ENCODE peak calls at places on chromosome 19, in seven cellular contexts. M is A549, A is K562, O is SK-N-SH, K is H1, J is HCT116, Z is GM12878. C is an unnamed sample.

GRCh38 chr19:49676136-49676689 is 858 bp upstream of the PRMT1 start:
- DNase-seq in M (peak; percentile 99), A (peak; percentile 94), O (peak; percentile 83), K (peak; percentile 82), J (peak; percentile 97), Z (peak; percentile 84), C (peak; percentile 88)

GRCh38 chr19:29454109-29454508 is 71.7 kb upstream of the VSTM2B start:
- DNase-seq in M (no peak), A (no peak), O (no peak), K (no peak), J (no peak), Z (no peak), C (no peak)

GRCh38 chr19:57850553-57851017 is 926 bp downstream of the ZNF587 start:
- DNase-seq in M (peak; percentile 41), A (peak; percentile 56), O (peak; percentile 32), K (no peak), J (no peak), Z (no peak), C (no peak)

GRCh38 chr19:2561895-2562294 is 86.0 kb downstream of the GADD45B start:
- DNase-seq in M (no peak), A (no peak), O (no peak), K (no peak), J (no peak), Z (peak; percentile 92), C (peak; percentile 49)

GRCh38 chr19:29002336-29002735 is 210.6 kb downstream of the UQCRFS1 start:
- DNase-seq in M (no peak), A (no peak), O (no peak), K (no peak), J (no peak), Z (no peak), C (no peak)

GRCh38 chr19:29666634-29667389 is 1.6 kb downstream of the PLEKHF1 start:
- DNase-seq in M (no peak), A (peak; percentile 58), O (no peak), K (no peak), J (no peak), Z (no peak), C (no peak)

GRCh38 chr19:47729468-47729798 is 15.9 kb upstream of the NOP53 start:
- DNase-seq in M (peak; percentile 98), A (peak; percentile 85), O (no peak), K (no peak), J (peak; percentile 79), Z (no peak), C (peak; percentile 65)

GRCh38 chr19:18446811-18447359 is 9.0 kb upstream of the ISYNA1 start:
- DNase-seq in M (no peak), A (no peak), O (no peak), K (no peak), J (no peak), Z (no peak), C (no peak)

GRCh38 chr19:18869781-18870530 is 26.0 kb downstream of the CERS1 start:
- DNase-seq in M (no peak), A (no peak), O (no peak), K (no peak), J (no peak), Z (no peak), C (no peak)

GRCh38 chr19:42424712-42425131 is 2.5 kb downstream of the LIPE start:
- DNase-seq in M (no peak), A (peak; percentile 40), O (peak; percentile 25), K (no peak), J (no peak), Z (no peak), C (no peak)

GRCh38 chr19:18915639-18916038 is 3.5 kb downstream of the COPE start:
- DNase-seq in M (peak; percentile 68), A (no peak), O (peak; percentile 80), K (no peak), J (peak; percentile 50), Z (no peak), C (peak; percentile 70)

GRCh38 chr19:44746946-44747738 is 1.4 kb upstream of the BCL3 start:
- DNase-seq in M (peak; percentile 98), A (peak; percentile 93), O (peak; percentile 84), K (no peak), J (peak; percentile 81), Z (peak; percentile 59), C (peak; percentile 86)

GRCh38 chr19:44747739-44748425 is 626 bp upstream of the BCL3 start:
- DNase-seq in M (peak; percentile 92), A (no peak), O (peak; percentile 63), K (no peak), J (no peak), Z (no peak), C (peak; percentile 45)

GRCh38 chr19:44746616-44746945 is 1.9 kb upstream of the BCL3 start:
- DNase-seq in M (no peak), A (no peak), O (no peak), K (no peak), J (no peak), Z (no peak), C (no peak)

GRCh38 chr19:44745386-44745831 is 3.1 kb upstream of the BCL3 start:
- DNase-seq in M (peak; percentile 95), A (peak; percentile 51), O (no peak), K (no peak), J (peak; percentile 26), Z (no peak), C (no peak)

DNA sequence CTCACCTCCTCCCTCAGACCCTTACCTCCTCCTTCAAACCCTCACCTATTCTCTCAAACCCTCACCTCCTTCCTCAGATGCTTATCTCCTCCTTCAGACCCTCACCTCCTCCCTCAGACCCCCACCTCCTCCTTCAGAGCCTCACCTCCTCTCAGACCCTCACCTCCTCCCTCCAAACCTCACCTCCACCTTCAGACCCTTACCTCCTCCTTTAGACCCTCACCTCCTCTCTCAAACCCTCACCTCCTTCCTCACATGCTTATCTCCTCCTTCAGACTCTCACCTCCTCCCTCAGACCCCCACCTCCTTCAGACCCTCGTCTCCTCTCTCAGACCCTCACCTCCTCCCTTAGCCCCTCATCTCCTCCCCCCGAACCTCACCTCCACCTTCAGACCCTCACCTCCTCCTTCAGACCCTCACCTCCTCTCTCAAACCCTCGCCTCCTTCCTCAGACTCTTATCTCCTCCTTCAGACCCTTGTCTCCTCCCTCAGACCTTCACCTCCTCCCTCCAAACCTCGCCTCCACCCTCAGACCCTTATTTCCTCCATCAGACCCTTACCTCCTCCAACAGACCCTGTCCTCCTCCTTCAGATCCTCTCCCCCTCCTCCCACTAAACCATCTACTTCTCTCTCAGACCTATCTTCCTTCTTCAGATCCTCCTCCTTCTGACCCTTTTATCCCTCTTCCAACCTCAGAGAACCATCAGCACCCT is 2.5 kb upstream of the BCL3 start:
- DNase-seq in M (no peak), A (no peak), O (no peak), K (no peak), J (no peak), Z (no peak), C (no peak)
- TF ChIP-seq MAX in M (no peak), A (no peak), O (no peak), K (no peak), J (no peak), Z (no peak), C (no peak)

GRCh38 chr19:1447944-1448343 is 2.0 kb upstream of the APC2 start:
- DNase-seq in M (no peak), A (no peak), O (no peak), K (no peak), J (no peak), Z (no peak), C (no peak)

GRCh38 chr19:1450735-1451669 is 1.1 kb downstream of the APC2 start:
- DNase-seq in M (no peak), A (no peak), O (peak; percentile 69), K (no peak), J (no peak), Z (no peak), C (no peak)

GRCh38 chr19:1451916-1452801 is 2.2 kb downstream of the APC2 start:
- DNase-seq in M (no peak), A (no peak), O (peak; percentile 86), K (no peak), J (no peak), Z (no peak), C (no peak)

GRCh38 chr19:1447565-1447903 is 2.4 kb upstream of the APC2 start:
- DNase-seq in M (no peak), A (no peak), O (no peak), K (no peak), J (no peak), Z (no peak), C (no peak)

DNA sequence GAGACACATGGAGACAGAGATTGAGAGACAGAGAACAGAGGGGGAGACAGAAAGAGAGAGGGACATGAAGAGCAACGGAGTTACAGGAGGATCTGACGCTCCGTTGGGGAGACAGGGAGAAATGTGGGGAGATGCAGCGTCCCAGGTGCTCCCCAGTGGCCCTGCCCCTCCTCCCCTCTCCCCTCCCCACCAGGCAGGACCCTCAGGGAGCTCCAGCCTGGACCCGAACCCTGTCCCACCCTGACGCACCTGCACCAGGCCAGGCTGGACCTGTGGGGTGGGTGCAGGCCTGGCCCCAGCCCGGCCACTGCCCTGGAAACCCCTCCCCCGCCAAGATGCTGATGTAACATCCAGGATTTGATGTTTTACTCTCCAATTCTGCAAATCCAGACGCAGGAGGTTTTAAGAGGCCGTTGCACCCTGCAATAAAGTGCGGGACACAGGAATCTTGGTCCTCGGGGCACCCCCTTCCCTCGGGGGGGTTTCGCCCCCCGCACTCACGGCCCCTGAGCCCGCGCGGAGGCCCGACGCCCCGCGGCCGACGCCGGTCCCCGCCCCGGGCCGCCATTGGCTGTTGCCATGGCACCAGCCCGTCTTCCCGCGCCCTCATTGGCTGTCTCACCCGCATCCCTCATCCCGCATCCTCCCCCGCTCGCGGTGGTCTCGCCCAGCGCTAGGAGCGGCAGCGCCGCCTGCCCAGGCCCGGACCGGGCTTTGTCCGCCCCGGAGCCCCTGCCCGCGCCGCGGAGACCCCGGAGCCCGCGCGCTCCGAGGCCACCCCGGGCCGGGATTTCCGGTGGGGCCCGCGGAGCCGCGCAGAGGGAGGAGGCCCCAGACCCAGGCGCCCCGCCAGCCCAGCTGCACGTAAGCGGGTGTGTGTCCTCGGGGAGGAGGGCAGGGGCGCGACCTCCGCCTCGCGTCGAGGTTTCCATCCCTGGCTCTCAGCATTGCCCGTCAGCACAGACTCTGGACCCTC is at the start of gene APC2:
- DNase-seq in M (no peak), A (peak; percentile 69), O (peak; percentile 97), K (no peak), J (no peak), Z (no peak), C (no peak)
- H3K4me3 ChIP-seq in M (peak within 1 kb of the TSS; percentile 31), A (no peak within 1 kb of the TSS), O (peak within 1 kb of the TSS; percentile 60), K (peak within 1 kb of the TSS; percentile 60), J (no peak within 1 kb of the TSS), Z (no peak within 1 kb of the TSS), C (no peak within 1 kb of the TSS)

GRCh38 chr19:38031423-38031770 is 124.4 kb downstream of the SIPA1L3 start:
- DNase-seq in M (peak; percentile 47), A (no peak), O (no peak), K (no peak), J (no peak), Z (no peak), C (no peak)
- TF ChIP-seq MAX in M (no peak), A (no peak), O (no peak), K (no peak), J (no peak), Z (no peak), C (no peak)

GRCh38 chr19:6531163-6531955 is 533 bp downstream of the TNFSF9 start:
- DNase-seq in M (no peak), A (no peak), O (no peak), K (no peak), J (no peak), Z (no peak), C (no peak)
- H3K4me3 ChIP-seq in M (peak overlapping the region; percentile 76), A (peak overlapping the region; percentile 83), O (peak overlapping the region; percentile 41), K (peak overlapping the region; percentile 70), J (peak overlapping the region; percentile 95), Z (peak overlapping the region; percentile 99), C (peak overlapping the region; percentile 38)

GRCh38 chr19:44904426-44904994 is 1.1 kb upstream of the APOE start:
- DNase-seq in M (peak; percentile 35), A (peak; percentile 46), O (peak; percentile 59), K (peak; percentile 54), J (no peak), Z (no peak), C (peak; percentile 34)
- TF ChIP-seq MAX in M (no peak), A (peak; percentile 42), O (no peak), K (no peak), J (no peak), Z (no peak), C (no peak)